ENCODE peak calls at places on chromosomes 11 and 22, in nine cellular contexts. I is AG09309, K is GOT3, P is cardiac fibroblast, G is NCI-H774, V is endothelial cell of umbilical vein, N is fibroblast of lung, R is nephron progenitor cell, M is NCI-H446 treated with DMSO at 0.1 percent for 48 hours. O is an unnamed sample.
A peak's percentile ranks its signal among the peaks of the same experiment; 100 is the strongest.

GRCh38 chr11:112731538-112731937 is 229.7 kb upstream of the NCAM1 start:
- DNase-seq in P (no peak), G (no peak), I (no peak), R (no peak), N (no peak), V (no peak), K (no peak), M (no peak), O (no peak)

GRCh38 chr22:37726240-37726887 is 29.5 kb downstream of the TRIOBP start:
- DNase-seq in K (no peak), M (no peak), G (no peak), N (peak; percentile 56), P (peak; percentile 49), I (no peak), R (no peak), V (no peak), O (no peak)

GRCh38 chr11:11370263-11371060 is 17.4 kb upstream of the CSNK2A3 start:
- DNase-seq in V (no peak), N (no peak), G (no peak), I (no peak), P (no peak), K (no peak), M (no peak), R (no peak), O (no peak)

GRCh38 chr11:118224512-118225180 is at the start of gene JAML:
- DNase-seq in I (no peak), R (no peak), K (no peak), G (no peak), N (no peak), M (no peak), P (no peak), V (no peak), O (no peak)

GRCh38 chr11:125262194-125262824 is 97.8 kb downstream of the PKNOX2 start:
- DNase-seq in M (no peak), V (no peak), I (no peak), N (no peak), K (no peak), R (no peak), P (no peak), G (no peak), O (no peak)

GRCh38 chr11:59668188-59668949 is 468 bp downstream of the PATL1 start:
- DNase-seq in P (peak; percentile 50), V (peak; percentile 46), K (no peak), I (no peak), M (no peak), N (peak; percentile 46), R (peak; percentile 78), G (peak; percentile 55), O (peak; percentile 8)

GRCh38 chr11:104148696-104149095 is 15.3 kb downstream of the PDGFD start:
- DNase-seq in N (no peak), R (no peak), G (no peak), M (no peak), I (no peak), V (no peak), K (no peak), P (no peak), O (no peak)

GRCh38 chr11:103384652-103385051 is 275.4 kb downstream of the DYNC2H1 start:
- DNase-seq in I (no peak), G (no peak), P (peak; percentile 8), R (no peak), M (no peak), V (peak; percentile 23), K (no peak), N (no peak), O (no peak)

GRCh38 chr11:100576044-100577021 is 110.8 kb upstream of the ARHGAP42 start:
- DNase-seq in N (peak; percentile 82), P (peak; percentile 75), K (no peak), I (peak; percentile 34), R (peak; percentile 25), M (peak; percentile 72), G (peak; percentile 72), V (peak; percentile 56), O (no peak)

GRCh38 chr22:37747090-37747714 is 50.4 kb downstream of the TRIOBP start:
- DNase-seq in V (peak; percentile 64), P (peak; percentile 54), I (no peak), G (no peak), K (no peak), M (no peak), N (peak; percentile 50), R (peak; percentile 55), O (no peak)

GRCh38 chr11:76824083-76824939 is 36.4 kb upstream of the ACER3 start:
- DNase-seq in R (no peak), P (peak; percentile 67), N (no peak), K (no peak), V (peak; percentile 78), I (no peak), M (no peak), G (no peak), O (no peak)

GRCh38 chr11:819129-819931 is 616 bp downstream of the PNPLA2 start:
- DNase-seq in I (no peak), K (peak; percentile 47), R (peak; percentile 97), G (peak; percentile 88), V (peak; percentile 85), M (peak; percentile 78), N (peak; percentile 80), P (peak; percentile 92), O (peak; percentile 56)

GRCh38 chr11:1472180-1473005 is 14.2 kb downstream of the MOB2 start:
- DNase-seq in I (no peak), K (no peak), M (no peak), P (no peak), R (peak; percentile 1), V (no peak), N (no peak), G (no peak), O (no peak)

GRCh38 chr11:107736546-107736945 is 24.7 kb upstream of the SLN start:
- DNase-seq in R (no peak), N (no peak), G (no peak), M (no peak), I (no peak), K (no peak), V (no peak), P (no peak), O (no peak)

GRCh38 chr22:39128508-39128907 is 24.0 kb downstream of the CBX7 start:
- DNase-seq in I (no peak), M (no peak), K (no peak), G (no peak), V (no peak), N (no peak), P (no peak), R (no peak), O (no peak)

GRCh38 chr11:125342281-125342980 is 153.6 kb downstream of the FEZ1 start:
- DNase-seq in N (no peak), R (peak; percentile 34), K (no peak), V (no peak), G (no peak), P (no peak), M (no peak), I (no peak), O (no peak)

GRCh38 chr11:2988361-2988762 is 3.8 kb downstream of the NAP1L4 start:
- DNase-seq in K (no peak), G (no peak), M (no peak), I (no peak), P (no peak), R (no peak), N (no peak), V (peak; percentile 50), O (no peak)

GRCh38 chr11:27649800-27650199 is 50.5 kb downstream of the BDNF start:
- DNase-seq in N (no peak), G (no peak), R (no peak), P (no peak), V (no peak), K (no peak), M (no peak), I (no peak), O (no peak)